ENCODE peak calls at places on chromosomes 6 and 20, in four cellular contexts. C is GM23338, R is Karpas-422, A is HCT116. Z is an unnamed sample.

GRCh38 chr6:30893001-30893591 is 8.8 kb downstream of the DDR1 start:
- DNase-seq in A (no peak), R (no peak), C (peak; percentile 56), Z (no peak)

GRCh38 chr6:81561731-81562130 is 190.8 kb downstream of the TENT5A start:
- DNase-seq in A (no peak), R (no peak), C (no peak), Z (no peak)

GRCh38 chr6:105301072-105301503 is 101.8 kb downstream of the PREP start:
- DNase-seq in R (no peak), C (no peak), A (no peak), Z (peak; percentile 35)

GRCh38 chr6:111185954-111186353 is 98.7 kb downstream of the SLC16A10 start:
- DNase-seq in C (no peak), R (no peak), A (no peak), Z (no peak)

GRCh38 chr6:107832146-107833056 is 8.3 kb upstream of the SCML4 start:
- DNase-seq in C (no peak), A (no peak), R (no peak), Z (no peak)

GRCh38 chr6:118912646-118913045 is 18.7 kb downstream of the ASF1A start:
- DNase-seq in C (no peak), A (no peak), R (no peak), Z (no peak)

GRCh38 chr6:162621246-162621645 is 106.3 kb downstream of the PRKN start:
- DNase-seq in R (no peak), A (peak; percentile 48), C (peak; percentile 14), Z (no peak)

GRCh38 chr6:168052291-168052891 is 26.6 kb downstream of the FRMD1 start:
- DNase-seq in R (no peak), C (no peak), A (no peak), Z (no peak)

GRCh38 chr20:47262365-47263013 is 94.0 kb downstream of the ZMYND8 start:
- DNase-seq in A (no peak), R (peak; percentile 92), C (no peak), Z (peak; percentile 78)

GRCh38 chr6:137768935-137769334 is 98.1 kb upstream of the TNFAIP3 start:
- DNase-seq in R (no peak), C (no peak), A (no peak), Z (no peak)

GRCh38 chr6:134714679-134715078 is 235.2 kb downstream of the ALDH8A1 start:
- DNase-seq in C (no peak), R (no peak), A (no peak), Z (no peak)

GRCh38 chr20:41407617-41408016 is 41.0 kb upstream of the EMILIN3 start:
- DNase-seq in R (no peak), C (no peak), A (no peak), Z (no peak)

GRCh38 chr20:41406896-41407444 is 40.4 kb upstream of the EMILIN3 start:
- DNase-seq in R (no peak), C (no peak), A (no peak), Z (no peak)

GRCh38 chr20:41411458-41411857 is 44.8 kb upstream of the EMILIN3 start:
- DNase-seq in A (no peak), R (peak; percentile 79), C (peak; percentile 28), Z (peak; percentile 54)

GRCh38 chr20:41408131-41408789 is 41.6 kb upstream of the EMILIN3 start:
- DNase-seq in A (no peak), R (no peak), C (no peak), Z (peak; percentile 56)

GRCh38 chr20:41408986-41409385 is 42.4 kb upstream of the EMILIN3 start:
- DNase-seq in A (no peak), R (no peak), C (no peak), Z (peak; percentile 99)
- H3K4me1 ChIP-seq in A (no peaks in the 10 kb centered on the region), R (peaks cover 20% of the 10 kb centered on the region), C (no peaks in the 10 kb centered on the region), Z (peaks cover 29% of the 10 kb centered on the region)

GRCh38 chr20:51493346-51493791 is 49.1 kb downstream of the NFATC2 start:
- DNase-seq in C (no peak), R (no peak), A (no peak), Z (no peak)

GRCh38 chr20:51496964-51497363 is 45.6 kb downstream of the NFATC2 start:
- DNase-seq in C (no peak), A (no peak), R (no peak), Z (no peak)

GRCh38 chr20:51495921-51496545 is 46.5 kb downstream of the NFATC2 start:
- DNase-seq in A (no peak), R (no peak), C (no peak), Z (no peak)

GRCh38 chr20:51492167-51493092 is 50.1 kb downstream of the NFATC2 start:
- DNase-seq in C (peak; percentile 28), R (no peak), A (no peak), Z (no peak)

DNA sequence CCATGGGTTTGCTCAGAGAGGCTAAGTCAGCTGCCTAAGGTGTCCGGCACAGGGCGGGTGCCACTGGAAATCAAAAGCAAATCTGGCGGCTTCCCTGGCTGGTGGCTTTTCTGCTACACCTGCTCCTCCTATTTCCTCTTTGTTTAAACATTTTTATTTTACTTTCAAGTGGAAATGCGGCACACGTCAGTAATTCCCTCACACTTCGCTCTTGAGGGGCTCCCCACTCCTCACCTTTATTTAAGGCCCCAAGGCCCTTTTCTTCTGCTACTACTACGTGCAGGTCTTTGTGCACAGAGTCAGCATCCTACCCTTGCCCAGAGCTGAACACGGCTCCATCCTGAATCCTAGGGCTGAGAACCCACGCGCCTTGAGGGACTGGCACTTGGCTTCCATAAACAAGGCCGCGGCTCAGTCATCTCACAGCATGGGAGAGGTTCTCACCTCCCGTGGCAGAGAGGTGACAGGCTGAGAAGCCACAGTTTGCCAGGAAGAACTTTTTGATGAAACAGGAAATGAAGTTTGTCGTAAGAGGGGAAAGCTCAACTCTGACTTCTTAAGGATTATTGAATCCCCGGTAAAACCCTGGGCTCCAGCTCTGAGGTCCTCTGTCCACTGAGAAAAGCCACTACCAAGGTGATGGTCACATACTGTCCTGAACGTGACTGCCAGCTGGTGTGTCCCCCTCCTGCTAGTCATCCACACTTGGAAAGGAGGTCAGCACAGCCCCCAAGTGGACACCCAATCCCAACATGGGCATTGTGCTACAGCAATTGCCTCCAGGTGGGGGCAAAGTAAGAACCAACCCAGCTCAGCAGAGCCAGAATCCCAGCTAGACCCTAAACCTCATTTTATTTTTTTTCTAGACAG is 48.0 kb downstream of the NFATC2 start:
- DNase-seq in C (no peak), A (no peak), R (no peak), Z (no peak)
- H3K4me1 ChIP-seq in C (peaks cover 7% of the 10 kb centered on the region), A (peaks cover 11% of the 10 kb centered on the region), R (peaks cover 40% of the 10 kb centered on the region), Z (no peaks in the 10 kb centered on the region)

DNA sequence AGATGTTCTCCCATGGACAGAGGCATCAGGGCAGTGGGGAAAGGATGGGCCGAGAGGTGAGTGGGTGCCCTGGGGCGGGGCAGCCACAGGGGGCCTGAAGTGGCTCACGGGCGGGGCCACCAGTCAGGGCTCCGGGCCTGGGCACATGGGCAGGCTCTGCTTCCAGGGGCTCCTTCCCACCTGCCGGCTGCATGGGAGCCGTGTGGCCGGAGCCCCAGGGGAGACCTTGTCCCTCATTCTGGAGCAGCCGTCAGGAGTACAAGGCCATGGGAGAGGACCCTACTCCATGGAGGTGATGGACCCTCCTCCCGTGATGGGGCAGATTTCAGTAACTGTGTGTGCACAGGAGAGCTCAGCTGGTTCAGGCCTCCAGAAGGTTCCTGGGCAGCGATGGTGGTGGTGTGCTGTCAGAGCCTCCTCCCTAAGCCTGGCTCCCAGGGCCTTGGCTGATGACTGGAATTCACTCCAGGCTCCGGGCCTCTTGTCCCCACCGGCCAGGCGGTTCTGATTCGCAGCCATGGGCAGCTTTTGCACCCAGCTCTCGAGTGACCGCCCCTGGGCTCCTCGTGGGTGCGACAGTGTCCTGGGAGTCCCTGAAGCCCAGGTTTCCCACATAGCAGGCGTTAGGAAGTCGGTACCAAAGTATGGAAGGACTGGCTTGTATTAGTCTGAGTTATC is 6.2 kb downstream of the SLCO4A1 start:
- DNase-seq in R (no peak), A (no peak), C (no peak), Z (no peak)
- H3K4me1 ChIP-seq in R (peaks cover 11% of the 10 kb centered on the region), A (peaks cover 80% of the 10 kb centered on the region), C (peaks cover 11% of the 10 kb centered on the region), Z (peaks cover 24% of the 10 kb centered on the region)

GRCh38 chr6:37516920-37517405 is 17.3 kb upstream of the CCDC167 start:
- DNase-seq in C (no peak), R (no peak), A (no peak), Z (no peak)
- H3K4me1 ChIP-seq in C (peaks cover 45% of the 10 kb centered on the region), R (peaks cover 3% of the 10 kb centered on the region), A (peaks cover 5% of the 10 kb centered on the region), Z (peaks cover 35% of the 10 kb centered on the region)

GRCh38 chr20:21510414-21510971 is 3.4 kb downstream of the NKX2-2 start:
- DNase-seq in R (no peak), C (peak; percentile 64), A (no peak), Z (no peak)
- H3K4me1 ChIP-seq in R (no peaks in the 10 kb centered on the region), C (peaks cover 57% of the 10 kb centered on the region), A (peaks cover 12% of the 10 kb centered on the region), Z (no peaks in the 10 kb centered on the region)

GRCh38 chr6:43936476-43936875 is 166.5 kb downstream of the VEGFA start:
- DNase-seq in A (no peak), C (no peak), R (no peak), Z (no peak)

GRCh38 chr6:43938178-43939101 is 168.4 kb downstream of the VEGFA start:
- DNase-seq in R (no peak), C (no peak), A (no peak), Z (no peak)

GRCh38 chr6:43939281-43940070 is 169.5 kb downstream of the VEGFA start:
- DNase-seq in A (no peak), C (no peak), R (no peak), Z (no peak)

GRCh38 chr6:43935921-43936320 is 165.9 kb downstream of the VEGFA start:
- DNase-seq in A (no peak), R (no peak), C (no peak), Z (no peak)

DNA sequence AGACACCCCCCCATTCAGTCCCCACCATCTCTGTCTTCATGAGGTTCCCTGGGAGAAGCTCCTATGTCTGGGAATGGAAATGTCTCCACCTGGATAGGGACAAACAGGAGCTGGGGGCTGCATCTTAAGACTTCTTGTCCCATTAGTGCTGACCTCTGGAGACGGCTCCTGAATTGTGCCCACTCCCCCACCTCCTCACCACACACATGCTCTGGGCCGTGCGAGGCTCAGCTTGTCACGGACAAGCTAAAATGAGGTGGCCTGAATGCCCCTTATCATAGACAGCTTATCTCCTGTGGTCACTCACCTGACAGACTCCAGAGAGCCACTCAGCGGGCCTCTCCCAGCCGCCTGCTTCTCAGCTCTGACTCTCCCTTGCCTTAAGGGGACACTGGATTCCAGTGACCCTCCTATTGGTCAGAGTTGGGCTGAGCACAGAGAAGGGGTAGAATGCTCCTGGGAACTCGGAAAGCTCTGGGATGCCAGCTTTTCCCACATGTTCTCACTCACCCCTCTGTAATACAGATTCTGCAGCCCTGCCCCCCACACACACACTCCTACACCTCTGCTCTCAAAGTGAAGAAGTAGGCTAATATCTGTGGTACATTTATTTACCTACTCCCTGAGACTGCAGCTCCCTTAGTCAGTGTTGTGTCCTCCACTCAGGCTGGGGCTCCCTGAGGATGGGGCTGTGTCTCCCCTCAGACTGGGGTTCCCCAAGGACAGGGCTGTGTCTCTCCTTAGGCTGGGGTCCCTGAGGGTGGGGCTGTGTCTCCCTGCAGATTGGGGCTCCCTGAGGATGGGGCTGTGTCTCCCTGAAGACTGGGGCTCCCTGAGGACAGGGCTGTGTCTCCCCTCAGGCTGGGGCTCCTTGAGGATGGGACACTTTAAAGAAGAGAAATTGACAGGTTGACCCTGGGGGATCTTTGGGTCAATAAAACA is 167.5 kb downstream of the VEGFA start:
- DNase-seq in C (no peak), A (no peak), R (no peak), Z (no peak)
- H3K4me1 ChIP-seq in C (peaks cover 7% of the 10 kb centered on the region), A (no peaks in the 10 kb centered on the region), R (peaks cover 17% of the 10 kb centered on the region), Z (peaks cover 26% of the 10 kb centered on the region)

GRCh38 chr6:32183030-32183429 is 1.0 kb downstream of the AGER start:
- DNase-seq in C (no peak), R (no peak), A (no peak), Z (no peak)
- H3K4me1 ChIP-seq in C (peaks cover 9% of the 10 kb centered on the region), R (peaks cover 40% of the 10 kb centered on the region), A (peaks cover 29% of the 10 kb centered on the region), Z (no peaks in the 10 kb centered on the region)

Z was measured in SJCRH30.